ENCODE peak calls at places on chromosomes 7 and 10, in eight cellular contexts. N is effector memory CD4-positive, alpha-beta T cell; D is lung; Q is stomach; B is NCI-H69; A is kidney epithelial cell; H is activated CD4-positive, alpha-beta T cell treated with anti-CD3 and anti-CD28 coated beads, Interleukin-2, amount 10 ng/mL, durations not matched to agents 24 days and 14 days; P is LoVo. C is an unnamed sample.

GRCh38 chr10:8315619-8316021 is 261.1 kb downstream of the GATA3 start:
- DNase-seq in N (no peak), D (no peak), Q (no peak), B (peak; percentile 34), A (no peak), H (no peak), P (no peak), C (no peak)

GRCh38 chr7:24637706-24638105 is 64.5 kb downstream of the PALS2 start:
- DNase-seq in N (no peak), D (no peak), Q (no peak), B (no peak), A (no peak), H (no peak), P (no peak), C (no peak)

GRCh38 chr7:23183279-23184012 is 1.6 kb downstream of the NUP42 start:
- DNase-seq in N (no peak), D (no peak), Q (no peak), B (no peak), A (no peak), H (peak; percentile 56), P (no peak), C (no peak)

GRCh38 chr7:149635561-149636329 is 137.6 kb downstream of the ZNF467 start:
- DNase-seq in N (no peak), D (no peak), Q (no peak), B (peak; percentile 86), A (no peak), H (no peak), P (no peak), C (no peak)

GRCh38 chr7:28145931-28146330 is 34.7 kb downstream of the JAZF1 start:
- DNase-seq in N (no peak), D (no peak), Q (peak; percentile 54), B (peak; percentile 66), A (no peak), H (no peak), P (no peak), C (no peak)

GRCh38 chr7:43577485-43577951 is 5.4 kb upstream of the STK17A start:
- DNase-seq in N (no peak), D (no peak), Q (no peak), B (peak; percentile 46), A (no peak), H (peak; percentile 71), P (peak; percentile 90), C (no peak)

GRCh38 chr7:47806701-47807103 is 141.6 kb downstream of the PKD1L1 start:
- DNase-seq in N (no peak), D (no peak), Q (no peak), B (no peak), A (no peak), H (no peak), P (no peak), C (no peak)

GRCh38 chr7:157905740-157906461 is 569.1 kb downstream of the DNAJB6 start:
- DNase-seq in N (no peak), D (no peak), Q (no peak), B (peak; percentile 85), A (no peak), H (no peak), P (no peak), C (no peak)

GRCh38 chr10:103798511-103798910 is 56.9 kb downstream of the SH3PXD2A start:
- DNase-seq in N (no peak), D (no peak), Q (no peak), B (no peak), A (no peak), H (no peak), P (no peak), C (no peak)

GRCh38 chr10:22662693-22663330 is 51.6 kb downstream of the PIP4K2A start:
- DNase-seq in N (no peak), D (no peak), Q (no peak), B (no peak), A (no peak), H (no peak), P (no peak), C (no peak)

GRCh38 chr7:64541438-64542359 is 21.2 kb downstream of the ZNF680 start:
- DNase-seq in N (no peak), D (no peak), Q (no peak), B (no peak), A (peak; percentile 55), H (no peak), P (peak; percentile 14), C (no peak)

GRCh38 chr7:106791526-106791925 is 73.6 kb upstream of the PIK3CG start:
- DNase-seq in N (no peak), D (no peak), Q (no peak), B (no peak), A (no peak), H (no peak), P (no peak), C (no peak)

GRCh38 chr10:44933117-44933450 is 21.9 kb downstream of the TMEM72 start:
- DNase-seq in N (no peak), D (no peak), Q (no peak), B (no peak), A (no peak), H (no peak), P (no peak), C (no peak)

GRCh38 chr7:142338633-142339501 is 81.0 kb upstream of the PRSS58 start:
- DNase-seq in N (no peak), D (no peak), Q (no peak), B (peak; percentile 93), A (no peak), H (peak; percentile 63), P (no peak), C (no peak)

GRCh38 chr10:98267069-98267893 is 713 bp downstream of the LOXL4 start:
- DNase-seq in N (no peak), D (no peak), Q (no peak), B (peak; percentile 29), A (no peak), H (no peak), P (no peak), C (no peak)

GRCh38 chr10:72171175-72171630 is 44.6 kb upstream of the ANAPC16 start:
- DNase-seq in N (no peak), D (peak; percentile 67), Q (peak; percentile 70), B (no peak), A (peak; percentile 94), H (peak; percentile 49), P (peak; percentile 93), C (peak; percentile 65)

GRCh38 chr10:103548581-103549348 is 55.3 kb downstream of the NEURL1 start:
- DNase-seq in N (no peak), D (no peak), Q (peak; percentile 44), B (peak; percentile 88), A (no peak), H (no peak), P (no peak), C (peak; percentile 76)

GRCh38 chr7:44914992-44915607 is 29.8 kb upstream of the PURB start:
- DNase-seq in N (peak; percentile 51), D (no peak), Q (no peak), B (no peak), A (no peak), H (peak; percentile 95), P (no peak), C (no peak)

GRCh38 chr7:11784808-11785536 is 47.0 kb downstream of the THSD7A start:
- DNase-seq in N (no peak), D (no peak), Q (no peak), B (peak; percentile 61), A (no peak), H (no peak), P (no peak), C (no peak)

GRCh38 chr7:150365673-150366398 is 2.8 kb upstream of the REPIN1 start:
- DNase-seq in N (no peak), D (no peak), Q (no peak), B (no peak), A (no peak), H (no peak), P (no peak), C (no peak)

GRCh38 chr10:96833220-96834001 is 1.3 kb downstream of the LCOR start:
- DNase-seq in N (no peak), D (no peak), Q (peak; percentile 27), B (peak; percentile 55), A (no peak), H (peak; percentile 69), P (no peak), C (peak; percentile 53)

GRCh38 chr10:94459385-94459784 is 57.0 kb downstream of the TBC1D12 start:
- DNase-seq in N (no peak), D (no peak), Q (no peak), B (no peak), A (no peak), H (no peak), P (no peak), C (no peak)

GRCh38 chr7:139570119-139570518 is 46.6 kb downstream of the CLEC2L start:
- DNase-seq in N (no peak), D (no peak), Q (no peak), B (peak; percentile 15), A (no peak), H (no peak), P (no peak), C (no peak)